ENCODE peak calls at places on chromosomes 12 and 14, in four cellular contexts. G, M, W and J are unnamed samples.

GRCh38 chr12:13179159-13180074 is 17.1 kb upstream of the EMP1 start:
- DNase-seq in G (no peak), W (peak; percentile 72), M (no peak), J (no peak)

GRCh38 chr14:104676694-104677505 is 12.5 kb upstream of the INF2 start:
- DNase-seq in W (no peak), G (no peak), M (peak; percentile 74), J (peak; percentile 78)

GRCh38 chr12:52992699-52993557 is 13.3 kb upstream of the EIF4B start:
- DNase-seq in M (no peak), W (peak; percentile 49), G (no peak), J (no peak)

GRCh38 chr12:104796475-104796862 is 161.6 kb downstream of the SLC41A2 start:
- DNase-seq in M (no peak), G (no peak), W (no peak), J (no peak)

GRCh38 chr12:56894698-56895368 is 39.4 kb downstream of the SDR9C7 start:
- DNase-seq in G (no peak), M (no peak), W (peak; percentile 14), J (no peak)

GRCh38 chr14:35879654-35880249 is 53.6 kb downstream of the BRMS1L start:
- DNase-seq in M (peak; percentile 51), G (no peak), W (peak; percentile 41), J (peak; percentile 42)

GRCh38 chr14:91870001-91870400 is 2.7 kb upstream of the TC2N start:
- DNase-seq in G (no peak), M (no peak), W (no peak), J (no peak)

GRCh38 chr12:67909091-67909531 is 80.1 kb upstream of the IFNG-AS1 start:
- DNase-seq in W (peak; percentile 17), M (no peak), G (no peak), J (no peak)

GRCh38 chr12:128823216-128823915 is 392 bp downstream of the SLC15A4 start:
- DNase-seq in W (no peak), G (peak; percentile 47), M (peak; percentile 46), J (peak; percentile 43)

GRCh38 chr14:29370024-29370423 is 557.6 kb downstream of the PRKD1 start:
- DNase-seq in W (no peak), M (no peak), G (no peak), J (no peak)

GRCh38 chr14:32576088-32576795 is 247.1 kb downstream of the AKAP6 start:
- DNase-seq in G (peak; percentile 16), W (peak; percentile 79), M (peak; percentile 35), J (peak; percentile 26)

GRCh38 chr12:6751767-6752166 is 1.2 kb downstream of the MLF2 start:
- DNase-seq in W (no peak), G (no peak), M (no peak), J (no peak)

GRCh38 chr12:6753772-6754356 is 923 bp upstream of the MLF2 start:
- DNase-seq in W (no peak), G (no peak), M (no peak), J (no peak)

GRCh38 chr12:6752931-6753771 is at the start of gene MLF2:
- DNase-seq in G (peak; percentile 100), M (peak; percentile 98), W (peak; percentile 100), J (peak; percentile 99)

GRCh38 chr12:6750506-6750905 is 2.4 kb downstream of the MLF2 start:
- DNase-seq in W (no peak), M (no peak), G (no peak), J (no peak)

GRCh38 chr12:6752181-6752930 is 585 bp downstream of the MLF2 start:
- DNase-seq in M (no peak), W (peak; percentile 63), G (no peak), J (no peak)
- TF ChIP-seq CTCF in M (no peak), W (peak; percentile 53), G (peak; percentile 53), J (no peak)

DNA sequence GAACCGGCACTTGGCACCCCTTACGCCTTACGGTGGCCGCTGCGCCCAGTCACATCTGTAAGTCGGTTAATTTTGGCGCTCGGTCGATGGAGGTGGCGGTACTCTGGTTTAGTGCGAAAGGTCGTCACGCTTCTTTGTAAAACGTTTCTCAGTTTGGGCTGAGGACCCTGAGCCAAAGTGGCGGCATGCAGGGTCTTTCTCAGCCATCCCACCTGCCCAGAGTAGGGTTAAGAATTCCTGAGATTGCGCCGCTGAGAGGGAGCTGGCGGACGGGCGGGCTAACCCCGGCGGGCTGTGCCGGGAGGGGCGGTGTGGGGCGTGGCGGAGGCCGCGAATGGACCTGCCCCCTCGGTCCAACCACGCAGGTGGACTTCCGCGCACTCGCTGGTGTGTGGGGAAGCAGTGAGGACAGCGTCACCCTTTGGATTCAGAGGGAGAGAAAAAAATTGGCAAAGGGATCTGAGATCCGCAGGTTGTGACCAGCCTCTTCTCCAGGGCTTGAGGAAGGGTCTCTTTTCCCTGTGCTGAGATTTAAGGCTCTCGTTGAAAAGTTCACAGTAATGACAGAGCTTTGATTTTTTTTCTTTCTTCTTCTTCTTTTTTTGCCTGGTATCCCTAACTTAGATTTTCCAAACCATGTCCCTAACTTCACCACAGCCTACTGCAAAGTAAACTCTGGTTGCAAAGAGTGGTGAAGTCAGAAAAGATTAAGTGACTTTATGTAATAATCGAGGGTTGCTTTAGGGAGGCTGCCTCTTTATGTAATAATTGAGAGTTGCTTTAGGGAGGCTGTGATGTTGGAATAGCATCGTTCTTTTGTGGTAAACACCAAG is 602 bp upstream of the FBXO33 start:
- DNase-seq in G (peak; percentile 86), M (peak; percentile 83), W (peak; percentile 83), J (peak; percentile 78)
- TF ChIP-seq CTCF in G (peak; percentile 19), M (peak; percentile 20), W (no peak), J (peak; percentile 16)

DNA sequence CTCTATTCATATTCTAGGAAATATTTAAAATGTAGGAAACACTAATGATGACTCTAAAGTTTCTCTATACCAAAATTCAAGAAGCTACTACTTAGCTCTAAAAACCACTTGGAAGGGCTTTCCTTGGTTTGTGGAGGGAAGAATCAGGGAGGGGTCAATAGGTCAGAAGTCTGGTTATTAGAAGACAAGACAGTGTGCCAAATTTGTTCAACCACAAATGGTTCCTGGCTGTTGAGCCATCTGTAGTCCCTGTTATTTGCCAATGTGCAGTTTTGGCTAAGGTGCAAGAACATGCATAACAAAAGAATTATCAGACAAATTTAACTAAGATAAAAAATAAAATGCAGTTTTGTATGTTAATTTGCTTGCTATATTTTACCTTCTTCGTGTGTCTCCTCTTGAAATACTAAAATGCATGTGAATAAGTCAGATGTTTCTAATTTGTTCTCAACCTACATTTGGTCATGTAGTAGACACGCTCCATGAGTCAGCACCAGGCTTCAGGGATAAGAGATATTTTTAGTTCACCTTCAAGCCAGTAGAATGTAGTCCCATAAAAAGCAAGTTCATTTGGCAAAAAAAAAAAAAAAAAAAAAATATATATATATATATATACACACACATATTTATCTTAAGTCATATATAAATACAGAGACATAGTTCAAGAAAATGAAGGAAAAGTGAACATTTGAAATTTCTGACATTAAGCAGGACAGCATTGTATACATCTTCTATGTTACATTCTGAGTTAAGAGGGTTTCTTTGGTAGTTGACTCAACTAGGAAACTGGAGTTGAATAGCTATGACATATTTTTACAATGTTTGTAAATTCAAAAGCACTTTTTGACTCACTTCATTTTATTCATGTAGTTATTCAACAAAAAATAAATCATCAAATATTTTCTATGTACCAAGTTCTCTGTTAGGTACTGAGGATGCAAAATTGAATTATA is 123.3 kb downstream of the KCNC2 start:
- DNase-seq in G (no peak), W (no peak), M (no peak), J (no peak)
- TF ChIP-seq CTCF in G (no peak), W (no peak), M (no peak), J (no peak)

GRCh38 chr12:90253674-90254181 is 545.1 kb upstream of the ATP2B1 start:
- DNase-seq in M (peak; percentile 65), W (peak; percentile 83), G (no peak), J (peak; percentile 37)
- TF ChIP-seq CTCF in M (no peak), W (peak; percentile 47), G (peak; percentile 14), J (peak; percentile 11)

DNA sequence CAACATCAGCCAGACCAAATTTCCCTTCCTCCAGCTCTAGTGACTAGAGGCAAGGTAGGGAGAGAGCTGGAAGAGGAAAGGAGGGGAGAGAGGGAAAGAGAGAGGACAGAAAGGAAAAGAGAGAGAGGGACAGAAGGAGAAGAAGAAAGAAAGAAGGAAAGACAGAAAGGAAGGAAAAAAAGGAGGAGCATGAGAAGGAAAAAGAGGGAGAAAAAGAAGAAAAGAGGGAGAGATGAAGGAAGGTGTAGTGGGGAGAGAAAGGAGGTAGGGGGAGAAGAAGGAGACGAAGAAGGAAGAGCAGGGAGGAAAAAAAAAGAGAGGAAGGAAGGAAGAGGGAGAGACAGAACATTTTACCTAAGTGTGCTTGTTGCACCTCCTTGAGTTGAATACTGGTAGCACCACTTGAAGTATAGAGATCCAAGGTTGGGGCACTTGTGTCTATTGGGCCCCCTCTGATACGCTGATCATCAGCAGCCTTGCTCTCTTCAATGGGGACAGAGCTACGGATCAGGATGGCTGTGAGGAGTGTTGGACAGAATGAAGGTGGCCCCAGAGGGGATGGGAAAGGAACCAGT is 232.5 kb downstream of the SUDS3 start:
- DNase-seq in M (no peak), W (no peak), G (no peak), J (no peak)
- TF ChIP-seq CTCF in M (no peak), W (no peak), G (no peak), J (no peak)

GRCh38 chr12:70839544-70839943 is 81.0 kb downstream of the PTPRR start:
- DNase-seq in M (no peak), W (no peak), G (no peak), J (no peak)
- TF ChIP-seq CTCF in M (no peak), W (no peak), G (no peak), J (no peak)

DNA sequence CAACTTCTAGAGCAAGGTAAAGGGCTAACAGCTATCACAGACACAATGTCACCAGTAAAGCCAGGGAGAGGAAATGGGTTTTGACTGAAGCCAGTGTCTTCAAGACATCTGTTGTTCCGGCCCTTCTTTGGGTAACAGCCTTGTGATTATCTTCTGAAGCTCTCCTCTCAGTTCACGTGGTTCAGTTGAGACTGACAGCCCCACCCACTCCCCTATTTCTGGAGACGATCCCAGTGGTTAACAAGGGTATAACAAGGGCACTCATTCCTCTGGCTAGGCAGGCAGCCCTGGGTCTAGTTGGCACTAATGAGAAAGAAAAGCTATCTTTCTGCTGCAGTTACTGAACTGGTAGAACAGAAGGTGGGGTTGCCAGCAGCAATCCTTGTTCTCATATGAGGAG is 6.9 kb downstream of the GNPTAB start:
- DNase-seq in M (peak; percentile 63), W (peak; percentile 58), G (no peak), J (peak; percentile 69)
- TF ChIP-seq CTCF in M (no peak), W (peak; percentile 11), G (peak; percentile 25), J (peak; percentile 3)

GRCh38 chr12:26124491-26125450 is at the start of gene BHLHE41:
- DNase-seq in M (peak; percentile 59), W (peak; percentile 49), G (peak; percentile 57), J (peak; percentile 41)
- TF ChIP-seq CTCF in M (no peak), W (no peak), G (peak; percentile 7), J (no peak)